ENCODE peak calls at places on chromosomes 11 and 22, in four cellular contexts. U is A549, D is Peyer's patch, K is ovary. H is an unnamed sample.

GRCh38 chr22:24247564-24248344 is 2.9 kb upstream of the GGT5 start:
- DNase-seq in U (peak; percentile 83), D (peak; percentile 69), K (peak; percentile 97), H (peak; percentile 81)

GRCh38 chr11:109708184-109708583 is 286.2 kb downstream of the C11orf87 start:
- DNase-seq in U (no peak), D (no peak), K (no peak), H (no peak)

GRCh38 chr11:127105578-127105977 is 105.0 kb upstream of the KIRREL3 start:
- DNase-seq in U (no peak), D (no peak), K (no peak), H (no peak)

GRCh38 chr11:9053631-9054030 is 37.8 kb downstream of the SCUBE2 start:
- DNase-seq in U (no peak), D (no peak), K (no peak), H (no peak)

GRCh38 chr11:129117595-129118350 is 74.4 kb downstream of the ARHGAP32 start:
- DNase-seq in U (peak; percentile 74), D (no peak), K (peak; percentile 50), H (peak; percentile 20)

GRCh38 chr11:18233912-18234311 is 2.7 kb downstream of the SAA4 start:
- DNase-seq in U (no peak), D (no peak), K (no peak), H (no peak)

GRCh38 chr11:132111781-132112380 is 741.5 kb downstream of the NTM start:
- DNase-seq in U (no peak), D (no peak), K (no peak), H (no peak)

GRCh38 chr11:103842795-103843194 is 193.6 kb upstream of the DDI1 start:
- DNase-seq in U (no peak), D (no peak), K (no peak), H (no peak)

GRCh38 chr11:10864688-10865087 is 6.8 kb upstream of the ZBED5 start:
- DNase-seq in U (no peak), D (no peak), K (no peak), H (no peak)

GRCh38 chr11:34380696-34381095 is 22.9 kb upstream of the ABTB2 start:
- DNase-seq in U (peak; percentile 65), D (no peak), K (no peak), H (no peak)

GRCh38 chr22:19495562-19496323 is 16.0 kb downstream of the CDC45 start:
- DNase-seq in U (peak; percentile 18), D (no peak), K (no peak), H (no peak)

GRCh38 chr22:48422900-48423480 is 1404.7 kb downstream of the BRD1 start:
- DNase-seq in U (no peak), D (no peak), K (no peak), H (no peak)

GRCh38 chr11:113626736-113627135 is 79.4 kb downstream of the TMPRSS5 start:
- DNase-seq in U (no peak), D (no peak), K (no peak), H (no peak)

GRCh38 chr11:44484211-44484610 is 81.3 kb upstream of the CD82 start:
- DNase-seq in U (peak; percentile 38), D (no peak), K (no peak), H (no peak)

DNA sequence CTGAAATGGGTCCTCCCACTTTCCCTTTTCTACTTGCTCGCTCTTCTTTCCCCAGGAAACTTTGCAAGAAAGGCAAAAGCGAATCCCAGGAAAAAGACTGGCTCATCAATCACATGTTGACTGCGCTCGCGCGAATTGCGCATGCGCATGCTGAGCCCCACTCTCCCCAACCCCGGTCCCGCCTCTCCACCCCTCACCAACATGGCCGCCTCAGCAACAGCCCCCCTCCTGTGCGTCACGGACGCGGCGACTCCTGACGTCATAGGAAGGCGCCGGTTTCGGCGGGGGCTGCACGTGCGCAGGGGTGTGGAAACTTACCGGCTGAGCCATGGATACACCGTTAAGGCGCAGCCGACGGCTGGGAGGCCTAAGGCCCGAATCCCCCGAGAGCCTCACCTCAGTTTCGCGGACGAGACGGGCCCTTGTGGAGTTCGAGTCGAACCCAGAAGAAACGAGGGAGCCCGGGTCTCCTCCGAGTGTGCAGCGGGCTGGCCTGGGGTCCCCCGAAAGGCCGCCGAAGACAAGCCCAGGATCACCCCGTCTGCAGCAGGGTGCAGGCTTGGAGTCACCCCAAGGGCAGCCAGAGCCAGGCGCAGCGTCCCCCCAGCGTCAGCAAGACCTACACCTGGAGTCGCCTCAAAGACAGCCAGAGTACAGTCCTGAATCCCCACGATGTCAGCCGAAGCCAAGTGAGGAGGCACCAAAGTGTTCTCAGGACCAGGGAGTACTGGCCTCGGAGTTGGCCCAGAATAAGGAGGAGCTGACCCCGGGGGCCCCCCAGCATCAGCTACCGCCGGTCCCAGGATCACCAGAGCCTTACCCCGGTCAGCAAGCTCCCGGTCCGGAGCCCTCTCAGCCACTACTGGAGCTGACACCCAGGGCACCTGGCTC is at the start of gene CCDC86:
- DNase-seq in U (peak; percentile 96), D (peak; percentile 96), K (peak; percentile 97), H (peak; percentile 97)
- TF ChIP-seq POLR2A in U (peak; percentile 62), D (peak; percentile 45), K (peak; percentile 36), H (peak; percentile 54)

DNA sequence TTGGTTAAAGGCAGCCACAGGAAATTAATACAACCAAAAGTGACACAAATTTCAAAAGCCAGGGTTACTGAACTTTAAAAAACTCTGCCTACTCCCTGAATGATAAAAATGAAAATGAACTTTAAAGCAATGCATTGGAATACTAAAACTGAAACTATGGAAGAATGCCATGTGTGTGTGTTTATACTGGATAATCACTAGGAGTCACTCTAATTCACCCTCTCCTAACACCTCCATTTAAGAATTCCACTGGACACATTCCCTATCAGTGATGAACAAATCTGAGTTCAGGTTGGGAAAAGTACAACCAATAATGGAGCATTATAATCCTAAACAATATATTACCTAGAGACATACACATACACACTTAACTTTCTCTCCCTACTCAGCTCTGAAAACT is 27.5 kb upstream of the PLAAT3 start:
- DNase-seq in U (no peak), D (no peak), K (no peak), H (no peak)
- H3K4me3 ChIP-seq in U (no peak overlapping the region), D (no peak overlapping the region), K (no peak overlapping the region), H (no peak overlapping the region)

GRCh38 chr22:30882974-30883533 is 85.5 kb downstream of the MORC2 start:
- DNase-seq in U (no peak), D (no peak), K (no peak), H (no peak)
- TF ChIP-seq POLR2A in U (no peak), D (no peak), K (no peak), H (no peak)

DNA sequence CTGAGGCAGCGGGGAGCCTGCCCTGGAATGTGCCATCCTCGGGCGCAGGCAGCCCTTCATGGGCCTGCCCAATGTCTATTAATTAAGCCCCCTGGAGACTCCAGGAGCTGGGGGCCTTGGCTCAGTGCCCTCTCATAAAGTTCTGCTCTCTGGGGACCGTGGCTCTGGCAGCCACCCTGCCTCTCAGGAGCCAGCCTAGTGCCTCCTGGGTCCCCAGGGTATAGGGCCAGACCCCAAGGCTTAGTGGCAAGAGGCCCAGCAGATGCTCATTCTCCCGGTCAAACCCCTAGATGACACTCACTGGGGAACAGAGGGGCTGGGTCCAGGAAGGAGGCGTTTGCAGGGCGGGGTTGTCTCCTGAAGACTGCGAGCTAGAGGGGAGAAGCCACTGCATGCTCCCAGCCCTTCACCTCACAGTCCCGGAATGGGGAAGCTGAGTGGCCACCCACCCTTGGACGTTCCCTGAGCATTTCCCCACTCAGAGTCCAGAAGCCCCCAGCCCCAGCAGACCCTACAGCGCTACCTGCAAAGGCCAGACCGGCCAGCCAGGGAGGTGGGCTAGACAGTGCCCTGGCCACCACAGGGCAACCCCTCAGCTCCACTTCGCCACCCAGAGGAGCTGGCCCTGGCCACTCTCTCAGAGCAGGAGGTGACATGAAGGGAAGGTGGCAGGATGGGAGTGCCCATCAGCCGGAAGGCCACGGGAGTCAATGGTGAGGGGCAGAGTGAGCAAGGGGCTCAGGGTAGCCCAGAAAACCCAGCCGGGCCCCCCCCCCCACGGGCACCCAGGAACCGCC is 83.0 kb downstream of the CDKN1C start:
- DNase-seq in U (no peak), D (peak; percentile 6), K (peak; percentile 24), H (peak; percentile 4)
- H3K4me3 ChIP-seq in U (no peak overlapping the region), D (no peak overlapping the region), K (no peak overlapping the region), H (no peak overlapping the region)

GRCh38 chr22:31630331-31631329 is 31.4 kb downstream of the PISD start:
- DNase-seq in U (peak; percentile 44), D (peak; percentile 96), K (peak; percentile 78), H (peak; percentile 81)
- TF ChIP-seq POLR2A in U (peak; percentile 37), D (peak; percentile 9), K (peak; percentile 43), H (peak; percentile 27)

DNA sequence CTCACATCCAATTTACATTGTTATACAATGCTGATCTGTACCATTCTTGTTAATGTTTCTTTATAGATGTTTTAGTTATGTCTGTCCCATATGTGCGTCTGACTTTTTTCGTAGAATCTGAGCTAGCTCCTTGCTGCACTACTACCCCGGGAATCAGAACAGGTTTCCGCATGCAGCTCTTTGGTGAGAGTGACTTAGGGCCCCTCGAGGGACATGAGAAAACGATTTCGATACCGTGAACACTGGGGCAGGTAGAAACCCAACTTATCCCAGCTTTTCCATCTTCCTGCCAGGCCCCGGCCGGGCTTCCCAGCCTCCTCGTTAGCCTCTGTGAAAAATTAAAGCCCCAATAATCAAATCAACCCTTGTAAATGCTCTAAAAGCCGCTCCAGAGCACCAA is 23.4 kb upstream of the PKNOX2 start:
- DNase-seq in U (no peak), D (no peak), K (no peak), H (no peak)
- H3K4me3 ChIP-seq in U (no peak overlapping the region), D (no peak overlapping the region), K (no peak overlapping the region), H (no peak overlapping the region)

GRCh38 chr11:111565111-111565720 is 24.7 kb downstream of the LAYN start:
- DNase-seq in U (peak; percentile 51), D (peak; percentile 50), K (peak; percentile 84), H (peak; percentile 68)
- TF ChIP-seq POLR2A in U (no peak), D (no peak), K (no peak), H (no peak)

GRCh38 chr22:40466976-40467375 is 96.6 kb downstream of the SGSM3 start:
- DNase-seq in U (no peak), D (no peak), K (no peak), H (no peak)

GRCh38 chr22:40463727-40464126 is 93.3 kb downstream of the SGSM3 start:
- DNase-seq in U (no peak), D (no peak), K (no peak), H (no peak)

GRCh38 chr22:40462195-40462988 is 92.0 kb downstream of the SGSM3 start:
- DNase-seq in U (no peak), D (peak; percentile 52), K (no peak), H (no peak)

GRCh38 chr22:40463017-40463631 is 92.7 kb downstream of the SGSM3 start:
- DNase-seq in U (no peak), D (peak; percentile 71), K (no peak), H (peak; percentile 27)
- H3K4me3 ChIP-seq in U (no peak overlapping the region), D (peak overlapping the region; percentile 41), K (no peak overlapping the region), H (peak overlapping the region; percentile 29)

GRCh38 chr22:38652858-38653257 is 3.3 kb downstream of the FAM227A start:
- DNase-seq in U (no peak), D (no peak), K (no peak), H (peak; percentile 31)

GRCh38 chr22:38657248-38657909 is 941 bp downstream of the CBY1 start:
- DNase-seq in U (no peak), D (peak; percentile 62), K (no peak), H (peak; percentile 46)

GRCh38 chr22:38655532-38656255 is 498 bp downstream of the FAM227A start:
- DNase-seq in U (peak; percentile 30), D (no peak), K (no peak), H (no peak)

GRCh38 chr22:38653741-38654140 is 2.5 kb downstream of the FAM227A start:
- DNase-seq in U (no peak), D (no peak), K (no peak), H (no peak)

GRCh38 chr22:38656256-38657148 is at the start of the genes CBY1 and FAM227A:
- DNase-seq in U (peak; percentile 84), D (peak; percentile 81), K (peak; percentile 88), H (peak; percentile 89)
- TF ChIP-seq POLR2A in U (peak; percentile 24), D (peak; percentile 48), K (peak; percentile 49), H (peak; percentile 77)

H was measured in transverse colon.